ENCODE peak calls at places on chromosomes 6 and 20, in seven cellular contexts. F, D, I, R, C, H and V are unnamed samples. For H3K4me1, the result is how much of the 10 kb centered on the place peaks cover.

GRCh38 chr6:131992557-131992956 is 41.4 kb upstream of the CCN2 start:
- DNase-seq in F (no peak), D (no peak), I (no peak), R (no peak), C (no peak), H (no peak), V (no peak)

GRCh38 chr20:53122853-53123252 is 150.7 kb downstream of the TSHZ2 start:
- DNase-seq in F (no peak), D (no peak), I (no peak), R (no peak), C (no peak), H (no peak), V (no peak)

GRCh38 chr6:137423444-137424168 is 70.6 kb downstream of the OLIG3 start:
- DNase-seq in F (no peak), D (no peak), I (no peak), R (no peak), C (no peak), H (no peak), V (no peak)

GRCh38 chr6:74431873-74432272 is 735.9 kb downstream of the CD109 start:
- DNase-seq in F (no peak), D (peak), I (no peak), R (no peak), C (no peak), H (no peak), V (no peak)

GRCh38 chr6:130320908-130321307 is 44.9 kb upstream of the TMEM200A start:
- DNase-seq in F (no peak), D (peak), I (no peak), R (no peak), C (no peak), H (no peak), V (no peak)

GRCh38 chr6:1612902-1613301 is 3.2 kb downstream of the FOXC1 start:
- DNase-seq in F (peak), D (peak), I (no peak), R (no peak), C (no peak), H (no peak), V (peak)

GRCh38 chr6:170460606-170461005 is 92.5 kb downstream of the PSMB1 start:
- DNase-seq in F (no peak), D (no peak), I (no peak), R (no peak), C (no peak), H (no peak), V (no peak)

GRCh38 chr20:5658897-5659296 is 91.3 kb upstream of the SHLD1 start:
- DNase-seq in F (peak), D (peak), I (peak), R (no peak), C (no peak), H (peak), V (peak)

GRCh38 chr6:101509556-101509955 is 116.0 kb downstream of the GRIK2 start:
- DNase-seq in F (no peak), D (no peak), I (no peak), R (no peak), C (no peak), H (no peak), V (peak)

GRCh38 chr6:69843189-69843588 is 23.2 kb upstream of the COL19A1 start:
- DNase-seq in F (no peak), D (no peak), I (no peak), R (no peak), C (no peak), H (no peak), V (no peak)
- H3K9ac ChIP-seq in F (no peak), D (no peak), I (no peak), R (no peak), C (no peak), H (no peak), V (no peak)

DNA sequence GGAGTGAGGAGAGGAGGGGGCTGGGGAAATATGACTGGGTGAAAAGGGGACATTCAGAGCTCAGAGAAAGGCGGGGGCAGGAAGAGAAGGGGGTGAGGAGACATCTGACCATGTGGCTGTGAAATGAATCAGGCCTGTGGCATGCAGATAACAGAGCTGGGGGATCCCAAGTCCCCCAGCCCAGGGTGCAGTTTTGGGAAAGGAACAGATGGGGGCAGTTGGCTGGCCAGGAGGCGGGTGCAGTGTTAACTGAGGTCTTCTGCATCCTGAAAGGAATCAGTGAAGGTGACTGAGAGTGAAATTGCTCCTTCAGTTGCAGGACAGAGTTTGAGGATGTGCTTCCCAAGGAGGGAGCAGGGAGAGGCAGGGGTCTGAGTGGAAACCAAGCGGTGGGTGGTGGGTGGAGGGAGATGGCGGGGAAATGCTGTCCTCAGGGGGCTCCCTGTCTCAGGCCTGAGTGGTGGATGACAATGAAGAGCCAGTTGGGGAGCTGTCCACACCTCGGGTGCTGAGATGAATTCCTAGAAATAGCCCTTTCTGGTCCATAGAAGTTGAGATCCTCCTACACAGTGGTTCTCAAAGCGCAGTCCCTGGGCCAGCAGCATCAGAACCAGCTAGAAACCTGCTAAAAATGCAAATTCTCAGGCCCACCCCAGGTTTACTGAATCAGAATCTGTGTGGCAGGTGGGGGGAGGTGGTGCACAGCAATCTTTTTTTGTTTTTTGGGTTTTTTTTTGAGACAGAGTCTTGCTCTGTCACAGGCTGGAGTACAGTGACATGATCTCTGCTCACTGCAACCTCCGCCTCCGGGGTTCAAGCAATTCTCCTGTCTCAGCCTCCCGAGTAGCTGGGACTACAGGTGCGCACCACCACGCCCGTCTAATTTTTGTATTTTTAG is 26.0 kb upstream of the CCDC167 start:
- DNase-seq in F (peak), D (peak), I (no peak), R (no peak), C (peak), H (no peak), V (peak)
- H3K4me1 ChIP-seq in F (under half), D (under half), I (under half), R (under half), C (under half), H (under half), V (under half)

GRCh38 chr6:134480593-134480992 is 162.7 kb upstream of the SGK1 start:
- DNase-seq in F (peak), D (peak), I (no peak), R (no peak), C (no peak), H (no peak), V (peak)
- H3K9ac ChIP-seq in F (no peak), D (no peak), I (no peak), R (no peak), C (no peak), H (no peak), V (no peak)

DNA sequence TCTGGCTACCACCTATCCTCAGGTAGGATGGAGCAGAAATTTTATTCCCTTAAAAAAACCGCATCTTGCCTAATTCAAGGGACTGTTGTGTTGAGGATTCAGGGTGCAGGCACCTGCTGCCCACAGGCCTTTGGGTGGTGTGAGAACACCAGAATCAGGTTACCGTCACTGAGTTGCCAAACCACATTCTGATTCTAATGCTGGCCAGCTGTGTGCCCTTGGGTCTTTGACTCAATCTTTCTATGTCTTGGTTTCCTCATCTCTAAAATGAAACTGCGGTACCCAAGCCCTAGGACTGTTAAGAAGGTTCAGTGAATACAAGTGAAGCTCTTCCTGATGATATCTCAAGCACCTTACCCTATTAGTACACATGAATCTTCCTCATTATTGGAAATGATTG is 827.3 kb downstream of the DHX35 start:
- DNase-seq in F (no peak), D (no peak), I (no peak), R (no peak), C (no peak), H (no peak), V (no peak)
- H3K4me1 ChIP-seq in F (under half), D (under half), I (under half), R (under half), C (under half), H (under half), V (under half)

DNA sequence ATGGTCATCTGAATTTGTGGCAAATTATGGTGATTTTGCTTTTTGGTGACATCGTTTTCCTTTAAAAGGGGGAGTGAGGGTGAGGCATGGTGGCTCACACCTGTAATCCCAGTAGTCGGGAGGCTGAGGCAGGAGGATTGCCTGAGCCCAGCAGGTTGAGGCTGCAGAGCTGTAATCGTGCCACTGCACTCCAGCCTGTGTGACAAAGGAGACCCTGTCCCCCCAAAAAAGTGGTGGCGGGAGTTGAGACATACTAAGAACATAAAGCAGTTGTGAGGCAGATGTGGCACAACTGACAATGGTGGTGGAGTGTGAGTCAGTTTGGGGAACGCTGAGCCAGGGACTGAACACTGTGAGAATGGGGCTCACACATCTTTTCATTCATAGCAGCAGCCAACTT is 45.5 kb downstream of the ADNP start:
- DNase-seq in F (no peak), D (no peak), I (no peak), R (no peak), C (no peak), H (no peak), V (no peak)
- H3K9ac ChIP-seq in F (no peak), D (no peak), I (no peak), R (no peak), C (no peak), H (no peak), V (no peak)

GRCh38 chr20:23116301-23117089 is 30.4 kb upstream of the CD93 start:
- DNase-seq in F (peak), D (peak), I (no peak), R (no peak), C (no peak), H (no peak), V (peak)
- H3K4me1 ChIP-seq in F (under half), D (under half), I (under half), R (under half), C (under half), H (under half), V (under half)